ENCODE peak calls at places on chromosomes 7 and 10, in ten cellular contexts. M, D, Y, W, U, G, Z, I, C and S are unnamed samples.

GRCh38 chr10:5684971-5685763 is 529 bp downstream of the TASOR2 start:
- DNase-seq in M (peak; percentile 47), G (peak; percentile 67), I (peak; percentile 69), Y (peak; percentile 1), C (no peak), D (peak; percentile 92), Z (peak; percentile 53), U (peak; percentile 48), W (peak; percentile 75), S (no peak)

GRCh38 chr7:44222776-44223261 is 22.0 kb downstream of the YKT6 start:
- DNase-seq in G (no peak), M (no peak), I (no peak), D (no peak), Y (no peak), Z (no peak), W (no peak), C (no peak), U (no peak), S (no peak)

GRCh38 chr7:103594186-103594585 is 148.2 kb upstream of the SLC26A5 start:
- DNase-seq in D (no peak), Y (no peak), U (no peak), M (no peak), W (no peak), Z (no peak), C (no peak), I (no peak), G (no peak), S (no peak)

GRCh38 chr10:91409869-91410637 is at the start of gene HECTD2:
- DNase-seq in Y (peak; percentile 58), I (peak; percentile 91), Z (peak; percentile 49), U (peak; percentile 71), G (peak; percentile 60), D (peak; percentile 92), M (peak; percentile 19), W (peak; percentile 65), C (peak; percentile 76), S (peak; percentile 65)

GRCh38 chr7:90994601-90995000 is 269.6 kb upstream of the FZD1 start:
- DNase-seq in M (no peak), C (no peak), G (no peak), D (no peak), Y (no peak), U (no peak), I (no peak), W (no peak), Z (no peak), S (no peak)

GRCh38 chr10:88125766-88126165 is 262.3 kb downstream of the PTEN start:
- DNase-seq in D (no peak), I (no peak), W (no peak), U (no peak), Z (no peak), M (no peak), Y (no peak), C (no peak), G (no peak), S (no peak)

GRCh38 chr7:51013861-51014511 is 231.3 kb upstream of the GRB10 start:
- DNase-seq in Y (no peak), W (no peak), U (no peak), I (no peak), G (no peak), D (no peak), M (no peak), C (no peak), Z (no peak), S (no peak)

GRCh38 chr7:44953156-44953555 is 25.7 kb downstream of the MYO1G start:
- DNase-seq in U (no peak), I (no peak), D (peak; percentile 24), M (no peak), W (no peak), Y (no peak), C (no peak), G (no peak), Z (no peak), S (no peak)

GRCh38 chr10:53477313-53477675 is 704.7 kb upstream of the MBL2 start:
- DNase-seq in W (no peak), Z (no peak), U (no peak), D (no peak), I (no peak), M (no peak), C (no peak), Y (no peak), G (no peak), S (no peak)

GRCh38 chr10:73865459-73866442 is 8.6 kb downstream of the CAMK2G start:
- DNase-seq in Y (no peak), U (peak; percentile 35), W (no peak), C (peak; percentile 71), D (no peak), Z (no peak), I (no peak), G (no peak), M (no peak), S (no peak)

GRCh38 chr7:69399038-69399800 is 199.1 kb upstream of the AUTS2 start:
- DNase-seq in D (peak; percentile 89), I (peak; percentile 70), Z (no peak), M (no peak), C (no peak), W (no peak), G (no peak), U (no peak), Y (no peak), S (no peak)

GRCh38 chr7:135678612-135679575 is 16.6 kb downstream of the STMP1 start:
- DNase-seq in M (no peak), I (peak; percentile 33), Z (no peak), G (peak; percentile 24), Y (peak; percentile 37), U (no peak), C (no peak), W (peak; percentile 86), D (no peak), S (no peak)